ENCODE peak calls at places on chromosomes 3 and 15, in five cellular contexts. One of them, this sample, is unnamed.

GRCh38 chr3:80051602-80051962 is 283.8 kb upstream of the ROBO1 start:
- DNase-seq in lung microvascular endothelial cell: no peak
- DNase-seq in CD8-positive, alpha-beta memory T cell: no peak
- DNase-seq in GM23248: no peak
- DNase-seq in activated CD4-positive, alpha-beta memory T cell treated with anti-CD3 and anti-CD28 coated beads, Interleukin-2, amount 10 ng/mL, durations not matched to agents 7 days and 5 days: no peak
- DNase-seq in this sample: no peak

GRCh38 chr3:176872771-176873209 is 324.5 kb downstream of the TBL1XR1 start:
- DNase-seq in lung microvascular endothelial cell: peak; percentile 59
- DNase-seq in CD8-positive, alpha-beta memory T cell: peak; percentile 48
- DNase-seq in GM23248: peak; percentile 68
- DNase-seq in activated CD4-positive, alpha-beta memory T cell treated with anti-CD3 and anti-CD28 coated beads, Interleukin-2, amount 10 ng/mL, durations not matched to agents 7 days and 5 days: peak; percentile 55
- DNase-seq in this sample: peak; percentile 5

GRCh38 chr15:79243723-79244122 is 38.8 kb upstream of the ANKRD34C start:
- DNase-seq in lung microvascular endothelial cell: no peak
- DNase-seq in CD8-positive, alpha-beta memory T cell: no peak
- DNase-seq in GM23248: peak; percentile 4
- DNase-seq in activated CD4-positive, alpha-beta memory T cell treated with anti-CD3 and anti-CD28 coated beads, Interleukin-2, amount 10 ng/mL, durations not matched to agents 7 days and 5 days: no peak
- DNase-seq in this sample: no peak

GRCh38 chr3:107272471-107272870 is 104.8 kb upstream of the CCDC54 start:
- DNase-seq in lung microvascular endothelial cell: no peak
- DNase-seq in CD8-positive, alpha-beta memory T cell: no peak
- DNase-seq in GM23248: peak; percentile 22
- DNase-seq in activated CD4-positive, alpha-beta memory T cell treated with anti-CD3 and anti-CD28 coated beads, Interleukin-2, amount 10 ng/mL, durations not matched to agents 7 days and 5 days: no peak
- DNase-seq in this sample: no peak

GRCh38 chr3:27485853-27486252 is 1.7 kb upstream of the SLC4A7 start:
- DNase-seq in lung microvascular endothelial cell: no peak
- DNase-seq in CD8-positive, alpha-beta memory T cell: no peak
- DNase-seq in GM23248: no peak
- DNase-seq in activated CD4-positive, alpha-beta memory T cell treated with anti-CD3 and anti-CD28 coated beads, Interleukin-2, amount 10 ng/mL, durations not matched to agents 7 days and 5 days: no peak
- DNase-seq in this sample: no peak

GRCh38 chr3:105440113-105440512 is 73.4 kb downstream of the ALCAM start:
- DNase-seq in lung microvascular endothelial cell: no peak
- DNase-seq in CD8-positive, alpha-beta memory T cell: no peak
- DNase-seq in GM23248: no peak
- DNase-seq in activated CD4-positive, alpha-beta memory T cell treated with anti-CD3 and anti-CD28 coated beads, Interleukin-2, amount 10 ng/mL, durations not matched to agents 7 days and 5 days: no peak
- DNase-seq in this sample: no peak

GRCh38 chr3:81910244-81910852 is 148.9 kb upstream of the GBE1 start:
- DNase-seq in lung microvascular endothelial cell: peak; percentile 45
- DNase-seq in CD8-positive, alpha-beta memory T cell: no peak
- DNase-seq in GM23248: peak; percentile 65
- DNase-seq in activated CD4-positive, alpha-beta memory T cell treated with anti-CD3 and anti-CD28 coated beads, Interleukin-2, amount 10 ng/mL, durations not matched to agents 7 days and 5 days: no peak
- DNase-seq in this sample: no peak

GRCh38 chr3:184129012-184129411 is 6.1 kb upstream of the EIF2B5 start:
- DNase-seq in lung microvascular endothelial cell: peak; percentile 52
- DNase-seq in CD8-positive, alpha-beta memory T cell: no peak
- DNase-seq in GM23248: peak; percentile 73
- DNase-seq in activated CD4-positive, alpha-beta memory T cell treated with anti-CD3 and anti-CD28 coated beads, Interleukin-2, amount 10 ng/mL, durations not matched to agents 7 days and 5 days: peak; percentile 24
- DNase-seq in this sample: no peak

GRCh38 chr3:133747907-133748639 is 1.9 kb downstream of the TF start:
- DNase-seq in lung microvascular endothelial cell: no peak
- DNase-seq in CD8-positive, alpha-beta memory T cell: no peak
- DNase-seq in GM23248: no peak
- DNase-seq in activated CD4-positive, alpha-beta memory T cell treated with anti-CD3 and anti-CD28 coated beads, Interleukin-2, amount 10 ng/mL, durations not matched to agents 7 days and 5 days: no peak
- DNase-seq in this sample: no peak

GRCh38 chr3:3038201-3038991 is 71.8 kb downstream of the IL5RA start:
- DNase-seq in lung microvascular endothelial cell: no peak
- DNase-seq in CD8-positive, alpha-beta memory T cell: no peak
- DNase-seq in GM23248: no peak
- DNase-seq in activated CD4-positive, alpha-beta memory T cell treated with anti-CD3 and anti-CD28 coated beads, Interleukin-2, amount 10 ng/mL, durations not matched to agents 7 days and 5 days: no peak
- DNase-seq in this sample: no peak

GRCh38 chr3:13687409-13687989 is 138.6 kb downstream of the FBLN2 start:
- DNase-seq in lung microvascular endothelial cell: no peak
- DNase-seq in CD8-positive, alpha-beta memory T cell: no peak
- DNase-seq in GM23248: no peak
- DNase-seq in activated CD4-positive, alpha-beta memory T cell treated with anti-CD3 and anti-CD28 coated beads, Interleukin-2, amount 10 ng/mL, durations not matched to agents 7 days and 5 days: no peak
- DNase-seq in this sample: no peak

GRCh38 chr3:60034047-60034446 is 984.2 kb upstream of the CFAP20DC start:
- DNase-seq in lung microvascular endothelial cell: no peak
- DNase-seq in CD8-positive, alpha-beta memory T cell: no peak
- DNase-seq in GM23248: no peak
- DNase-seq in activated CD4-positive, alpha-beta memory T cell treated with anti-CD3 and anti-CD28 coated beads, Interleukin-2, amount 10 ng/mL, durations not matched to agents 7 days and 5 days: no peak
- DNase-seq in this sample: no peak

GRCh38 chr15:37361621-37362020 is 261.3 kb upstream of the MEIS2 start:
- DNase-seq in lung microvascular endothelial cell: no peak
- DNase-seq in CD8-positive, alpha-beta memory T cell: no peak
- DNase-seq in GM23248: no peak
- DNase-seq in activated CD4-positive, alpha-beta memory T cell treated with anti-CD3 and anti-CD28 coated beads, Interleukin-2, amount 10 ng/mL, durations not matched to agents 7 days and 5 days: no peak
- DNase-seq in this sample: no peak

GRCh38 chr3:138818175-138818574 is 16.6 kb downstream of the PIK3CB start:
- DNase-seq in lung microvascular endothelial cell: peak; percentile 6
- DNase-seq in CD8-positive, alpha-beta memory T cell: no peak
- DNase-seq in GM23248: no peak
- DNase-seq in activated CD4-positive, alpha-beta memory T cell treated with anti-CD3 and anti-CD28 coated beads, Interleukin-2, amount 10 ng/mL, durations not matched to agents 7 days and 5 days: no peak
- DNase-seq in this sample: no peak

GRCh38 chr3:112111785-112112402 is 21.2 kb downstream of the GCSAM start:
- DNase-seq in lung microvascular endothelial cell: peak; percentile 77
- DNase-seq in CD8-positive, alpha-beta memory T cell: peak; percentile 70
- DNase-seq in GM23248: peak; percentile 78
- DNase-seq in activated CD4-positive, alpha-beta memory T cell treated with anti-CD3 and anti-CD28 coated beads, Interleukin-2, amount 10 ng/mL, durations not matched to agents 7 days and 5 days: peak; percentile 69
- DNase-seq in this sample: peak; percentile 25

GRCh38 chr15:74405823-74406222 is 27.9 kb downstream of the SEMA7A start:
- DNase-seq in lung microvascular endothelial cell: no peak
- DNase-seq in CD8-positive, alpha-beta memory T cell: no peak
- DNase-seq in GM23248: no peak
- DNase-seq in activated CD4-positive, alpha-beta memory T cell treated with anti-CD3 and anti-CD28 coated beads, Interleukin-2, amount 10 ng/mL, durations not matched to agents 7 days and 5 days: no peak
- DNase-seq in this sample: no peak

GRCh38 chr15:89462198-89462912 is 34.0 kb downstream of the RHCG start:
- DNase-seq in lung microvascular endothelial cell: peak; percentile 44
- DNase-seq in CD8-positive, alpha-beta memory T cell: no peak
- DNase-seq in GM23248: peak; percentile 27
- DNase-seq in activated CD4-positive, alpha-beta memory T cell treated with anti-CD3 and anti-CD28 coated beads, Interleukin-2, amount 10 ng/mL, durations not matched to agents 7 days and 5 days: no peak
- DNase-seq in this sample: no peak

GRCh38 chr3:64351713-64352595 is 126.7 kb upstream of the PRICKLE2 start:
- DNase-seq in lung microvascular endothelial cell: peak; percentile 38
- DNase-seq in CD8-positive, alpha-beta memory T cell: no peak
- DNase-seq in GM23248: peak; percentile 76
- DNase-seq in activated CD4-positive, alpha-beta memory T cell treated with anti-CD3 and anti-CD28 coated beads, Interleukin-2, amount 10 ng/mL, durations not matched to agents 7 days and 5 days: no peak
- DNase-seq in this sample: no peak